ENCODE peak calls at places on chromosomes 6 and 20, in six cellular contexts. S is BJ; J is CD8-positive, alpha-beta T cell; G is gastrocnemius medialis; T is fibroblast of mammary gland; D is OCI-LY7. X is an unnamed sample.

GRCh38 chr6:149566372-149567193 is at the start of gene GINM1:
- DNase-seq in S (no peak), G (peak; percentile 34), J (peak; percentile 55), D (peak; percentile 71), T (no peak), X (peak; percentile 18)

GRCh38 chr20:37846573-37846972 is 56.4 kb upstream of the VSTM2L start:
- DNase-seq in J (no peak), G (no peak), D (no peak), S (no peak), T (no peak), X (no peak)

GRCh38 chr20:5078399-5078958 is 41.3 kb downstream of the PCNA start:
- DNase-seq in G (peak; percentile 51), S (no peak), D (peak; percentile 90), J (peak; percentile 82), T (peak; percentile 63), X (no peak)

GRCh38 chr6:107917468-107918375 is 40.3 kb downstream of the SEC63 start:
- DNase-seq in T (no peak), S (no peak), D (no peak), J (no peak), G (no peak), X (no peak)

GRCh38 chr6:83055366-83055964 is 10.2 kb downstream of the UBE3D start:
- DNase-seq in S (no peak), D (peak; percentile 51), T (peak; percentile 55), G (no peak), J (peak; percentile 54), X (no peak)

GRCh38 chr6:46290916-46291633 is 120.3 kb upstream of the ENPP5 start:
- DNase-seq in J (no peak), T (no peak), D (no peak), S (no peak), G (peak; percentile 19), X (no peak)

GRCh38 chr6:107657755-107658461 is 166.2 kb downstream of the SCML4 start:
- DNase-seq in S (no peak), T (peak; percentile 69), J (peak; percentile 59), D (peak; percentile 99), G (peak; percentile 78), X (peak; percentile 73)

GRCh38 chr6:154478021-154478651 is 32.3 kb downstream of the CNKSR3 start:
- DNase-seq in S (no peak), J (no peak), T (no peak), G (no peak), D (no peak), X (no peak)

GRCh38 chr6:111201155-111201554 is 113.9 kb downstream of the SLC16A10 start:
- DNase-seq in D (no peak), T (no peak), G (no peak), S (no peak), J (no peak), X (no peak)

GRCh38 chr6:77136086-77136485 is 327.2 kb downstream of the HTR1B start:
- DNase-seq in T (peak; percentile 5), S (no peak), G (no peak), J (no peak), D (no peak), X (peak; percentile 37)

GRCh38 chr20:37239026-37239451 is 22.6 kb downstream of the GHRH start:
- DNase-seq in T (peak; percentile 29), J (no peak), S (no peak), D (no peak), G (no peak), X (peak; percentile 67)

DNA sequence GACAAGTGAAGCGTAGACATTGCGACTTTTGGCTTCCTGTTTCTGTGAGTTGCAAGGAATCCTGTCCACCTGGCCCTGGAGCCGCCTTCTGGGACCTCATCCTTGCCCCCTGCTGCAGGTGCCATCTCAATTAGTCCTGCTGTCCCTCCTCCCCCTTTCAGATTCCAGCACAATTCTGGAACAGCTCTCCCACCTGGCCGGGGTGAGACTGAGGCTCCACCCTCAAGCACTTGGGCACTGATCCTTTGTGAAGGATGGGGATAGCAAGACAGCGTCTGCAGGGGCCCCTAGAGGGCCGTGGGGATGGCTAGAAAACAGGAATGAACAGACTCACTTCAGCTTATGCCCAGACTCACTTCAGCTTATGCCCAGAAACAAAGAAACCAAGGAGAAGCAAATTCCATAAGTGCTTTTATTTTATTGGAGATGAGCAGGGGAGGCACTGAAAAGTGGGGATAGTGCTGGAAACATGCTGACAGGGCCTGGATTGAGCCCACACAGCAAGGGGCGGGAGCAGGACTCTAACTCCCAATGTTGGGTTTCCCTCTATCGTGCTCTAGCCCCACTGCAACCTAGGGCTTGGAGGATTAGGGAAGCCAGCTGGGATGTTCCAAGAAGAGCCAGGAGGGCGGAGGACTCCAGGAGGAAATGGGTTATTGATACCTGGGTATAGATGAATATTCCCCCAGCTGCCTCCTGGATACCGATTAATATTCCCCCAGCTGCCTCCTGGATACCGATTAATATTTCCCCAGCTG is 1.4 kb downstream of the C6orf15 start:
- DNase-seq in D (no peak), T (no peak), J (no peak), G (no peak), S (no peak), X (no peak)
- TF ChIP-seq CTCF in D (no peak), T (no peak), J (no peak), G (no peak), S (no peak), X (no peak)

GRCh38 chr20:62388839-62389600 is 2.1 kb downstream of the RPS21 start:
- DNase-seq in T (no peak), D (peak; percentile 29), J (no peak), G (no peak), S (no peak), X (no peak)
- TF ChIP-seq CTCF in T (no peak), D (peak; percentile 55), J (no peak), G (no peak), S (no peak), X (no peak)

GRCh38 chr20:18625907-18626655 is 38.2 kb downstream of the DTD1 start:
- DNase-seq in T (no peak), G (no peak), J (no peak), D (no peak), S (no peak), X (no peak)

GRCh38 chr20:18624948-18625347 is 37.1 kb downstream of the DTD1 start:
- DNase-seq in T (no peak), J (no peak), G (no peak), D (no peak), S (no peak), X (no peak)

GRCh38 chr20:18633411-18633810 is 45.6 kb downstream of the DTD1 start:
- DNase-seq in J (no peak), G (no peak), T (no peak), S (no peak), D (no peak), X (no peak)

GRCh38 chr20:18632196-18632789 is 44.4 kb downstream of the DTD1 start:
- DNase-seq in T (peak; percentile 64), J (peak; percentile 64), D (peak; percentile 71), S (no peak), G (peak; percentile 38), X (peak; percentile 13)

DNA sequence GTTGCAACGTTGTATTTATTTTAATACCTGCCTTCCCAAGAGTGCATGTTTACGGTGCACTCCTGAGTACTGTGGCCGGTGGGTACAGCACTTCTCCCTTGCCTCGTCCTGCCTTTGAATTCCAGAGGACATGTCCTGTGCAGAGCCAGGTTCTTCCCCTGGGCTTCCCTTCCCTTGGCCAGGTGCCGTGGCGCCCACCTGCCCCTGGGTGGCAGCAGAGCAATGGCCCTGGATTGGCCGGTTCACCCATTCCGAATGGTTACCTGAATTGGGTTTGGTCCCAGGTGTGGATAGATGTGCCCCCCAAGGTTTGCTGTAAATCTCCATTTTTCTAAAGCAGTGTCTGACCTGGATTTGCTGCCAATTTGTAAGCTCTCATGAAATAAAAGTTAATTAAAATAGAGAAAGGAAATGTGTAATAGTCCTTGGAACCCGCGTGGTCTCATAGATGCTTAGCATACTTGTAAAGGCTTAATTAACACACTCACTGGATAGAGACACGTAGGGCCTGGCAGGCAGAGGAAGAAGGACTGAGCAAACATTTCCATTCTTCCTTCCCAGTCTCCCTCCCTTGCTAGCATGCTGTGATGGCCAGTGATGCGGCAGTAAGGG is 40.6 kb downstream of the DTD1 start:
- DNase-seq in G (no peak), S (no peak), T (no peak), D (peak; percentile 22), J (no peak), X (no peak)
- TF ChIP-seq CTCF in G (no peak), S (peak; percentile 66), T (peak; percentile 47), D (peak; percentile 86), J (no peak), X (peak; percentile 29)

DNA sequence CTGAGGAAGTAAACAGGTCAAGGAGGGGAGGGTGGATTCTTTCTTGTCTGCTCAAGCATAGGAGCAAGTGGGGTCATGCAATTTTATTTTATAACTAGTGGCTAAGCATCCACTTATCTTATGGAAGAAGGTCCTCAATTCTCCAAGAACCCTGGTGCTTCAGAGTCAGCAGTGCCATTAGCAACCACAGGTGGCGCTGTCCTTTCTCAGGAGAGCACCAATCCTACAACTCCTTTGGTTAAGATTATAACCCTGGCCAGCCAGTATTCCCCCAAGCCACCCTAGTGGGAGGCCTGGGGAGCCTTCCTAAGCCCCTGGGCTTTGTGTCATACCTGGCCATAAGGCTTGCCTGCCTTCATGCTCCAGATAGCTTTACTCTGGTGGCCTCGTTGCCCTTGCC is 60.7 kb downstream of the PCSK2 start:
- DNase-seq in G (no peak), S (no peak), T (no peak), D (no peak), J (no peak), X (no peak)
- TF ChIP-seq CTCF in G (no peak), S (peak; percentile 12), T (peak; percentile 15), D (peak; percentile 56), J (no peak), X (no peak)

GRCh38 chr6:43899830-43900229 is 129.8 kb downstream of the VEGFA start:
- DNase-seq in T (no peak), G (no peak), S (no peak), D (no peak), J (no peak), X (no peak)
- TF ChIP-seq CTCF in T (no peak), G (no peak), S (no peak), D (no peak), J (no peak), X (no peak)

DNA sequence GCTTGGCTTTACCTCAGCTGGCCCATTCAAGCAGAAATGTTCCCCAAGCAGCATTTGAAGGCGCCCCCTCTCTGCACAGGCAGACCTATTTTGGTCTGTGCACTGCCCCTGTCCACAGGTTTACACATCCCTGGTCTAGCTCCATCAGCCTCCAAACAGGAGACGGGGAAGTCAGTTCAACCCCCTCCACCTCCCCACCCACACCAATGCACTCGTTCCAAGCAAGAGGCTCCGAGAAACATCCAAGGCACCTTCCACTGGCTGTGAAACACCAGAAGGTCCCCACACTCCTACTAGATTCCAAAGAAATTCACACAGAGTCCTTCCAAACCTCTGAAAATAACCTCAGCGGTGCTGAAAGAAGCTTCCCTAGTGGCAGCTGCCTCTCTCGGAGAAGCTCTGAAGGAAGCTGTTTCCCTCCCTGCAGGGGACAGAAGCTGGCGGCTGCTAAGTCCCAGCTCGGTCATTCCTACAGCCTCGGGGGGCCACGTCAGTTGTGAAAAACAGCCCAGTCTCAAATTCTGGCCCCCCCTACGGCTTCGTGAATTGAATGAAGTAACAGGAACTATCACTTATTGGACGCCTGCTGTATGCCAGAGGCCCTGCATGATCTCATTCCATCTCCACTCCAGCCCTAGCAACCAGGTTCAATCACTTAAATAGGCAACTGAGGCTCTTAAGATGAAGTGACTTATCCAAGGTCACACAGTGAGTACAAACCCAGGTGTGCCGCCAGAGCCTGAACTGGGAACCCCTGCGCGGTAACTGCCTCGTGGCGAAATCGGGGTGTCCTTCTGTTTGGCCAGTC is 815 bp downstream of the SPATA2 start:
- DNase-seq in T (no peak), J (no peak), G (peak; percentile 21), S (no peak), D (peak; percentile 36), X (no peak)
- TF ChIP-seq CTCF in T (peak; percentile 4), J (no peak), G (no peak), S (no peak), D (peak; percentile 33), X (no peak)